ENCODE peak calls at places on chromosomes 16 and 17, in nine cellular contexts. I is effector memory CD4-positive, alpha-beta T cell; K is RWPE2; E is stomach; Y is lower lobe of right lung; G is adrenal gland; S is CD8-positive, alpha-beta memory T cell; R is iPS DF 6.9; Z is psoas muscle. C is an unnamed sample.
A peak's percentile ranks its signal among the peaks of the same experiment; 100 is the strongest.

GRCh38 chr17:35749560-35750412 is 3.3 kb downstream of the GAS2L2 start:
- DNase-seq in I (no peak), K (no peak), E (peak; percentile 38), Y (no peak), G (no peak), S (no peak), R (no peak), Z (no peak), C (no peak)

GRCh38 chr17:5097101-5097834 is 14.4 kb downstream of the ZNF232 start:
- DNase-seq in I (no peak), K (no peak), E (peak; percentile 30), Y (peak; percentile 74), G (peak; percentile 33), S (peak; percentile 58), R (no peak), Z (peak; percentile 75), C (peak; percentile 90)

GRCh38 chr16:67459858-67460144 is 21.2 kb downstream of the ATP6V0D1 start:
- DNase-seq in I (no peak), K (no peak), E (no peak), Y (peak; percentile 55), G (no peak), S (no peak), R (no peak), Z (peak; percentile 77), C (peak; percentile 51)

GRCh38 chr16:68744744-68745280 is 7.7 kb downstream of the CDH1 start:
- DNase-seq in I (no peak), K (peak; percentile 92), E (peak; percentile 89), Y (peak; percentile 71), G (no peak), S (no peak), R (peak; percentile 63), Z (no peak), C (no peak)

GRCh38 chr17:76481091-76481655 is 13.8 kb downstream of the AANAT start:
- DNase-seq in I (no peak), K (no peak), E (no peak), Y (no peak), G (peak; percentile 40), S (no peak), R (no peak), Z (no peak), C (peak; percentile 71)

GRCh38 chr16:68368602-68368944 is 57.8 kb downstream of the PRMT7 start:
- DNase-seq in I (no peak), K (no peak), E (no peak), Y (no peak), G (no peak), S (peak; percentile 34), R (no peak), Z (no peak), C (no peak)

GRCh38 chr16:85347213-85347591 is 234.9 kb upstream of the CIBAR2 start:
- DNase-seq in I (no peak), K (no peak), E (peak; percentile 54), Y (no peak), G (peak; percentile 66), S (no peak), R (no peak), Z (no peak), C (peak; percentile 61)

GRCh38 chr16:19410435-19411153 is 7.1 kb upstream of the TMC5 start:
- DNase-seq in I (no peak), K (no peak), E (peak; percentile 75), Y (peak; percentile 80), G (peak; percentile 21), S (no peak), R (peak; percentile 48), Z (peak; percentile 52), C (peak; percentile 59)

GRCh38 chr16:57775661-57776469 is 26.4 kb downstream of the KIFC3 start:
- DNase-seq in I (no peak), K (no peak), E (no peak), Y (no peak), G (no peak), S (no peak), R (peak; percentile 90), Z (peak; percentile 85), C (peak; percentile 51)

GRCh38 chr17:61402978-61403845 is 3.6 kb downstream of the TBX2 start:
- DNase-seq in I (no peak), K (no peak), E (no peak), Y (peak; percentile 46), G (no peak), S (no peak), R (no peak), Z (peak; percentile 54), C (peak; percentile 67)

GRCh38 chr16:19005561-19006445 is 22.1 kb downstream of the TMC7 start:
- DNase-seq in I (no peak), K (peak; percentile 94), E (peak; percentile 39), Y (no peak), G (no peak), S (no peak), R (no peak), Z (peak; percentile 63), C (peak; percentile 59)

GRCh38 chr17:35084987-35085386 is 21.5 kb upstream of the RFFL start:
- DNase-seq in I (no peak), K (no peak), E (no peak), Y (no peak), G (no peak), S (no peak), R (no peak), Z (no peak), C (no peak)

GRCh38 chr17:31579265-31579664 is 187.8 kb downstream of the RAB11FIP4 start:
- DNase-seq in I (no peak), K (no peak), E (peak; percentile 40), Y (no peak), G (peak; percentile 44), S (no peak), R (no peak), Z (no peak), C (no peak)

GRCh38 chr16:8716592-8716991 is 42.2 kb downstream of the ABAT start:
- DNase-seq in I (no peak), K (peak; percentile 95), E (no peak), Y (no peak), G (no peak), S (no peak), R (no peak), Z (no peak), C (no peak)

DNA sequence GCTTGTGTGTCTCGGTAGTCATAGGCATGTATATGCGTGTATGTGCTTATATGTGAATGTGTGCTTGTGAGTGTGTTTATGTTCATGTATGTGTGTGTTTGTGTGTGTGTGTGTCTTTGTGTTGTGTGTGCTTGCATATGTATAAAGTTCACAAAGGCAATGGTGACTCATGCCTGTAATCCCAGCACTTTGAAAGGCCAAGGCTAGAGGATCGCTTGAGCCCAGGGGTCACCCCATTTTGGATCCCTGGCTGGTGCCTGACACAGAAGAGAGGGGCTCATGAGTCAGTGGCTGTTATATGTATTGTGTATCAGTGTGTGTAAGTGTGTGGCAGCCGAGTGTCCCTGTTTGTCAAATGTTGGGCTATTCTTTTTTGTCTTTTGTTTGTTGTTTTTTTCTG is 69.3 kb downstream of the ABCC1 start:
- DNase-seq in I (no peak), K (no peak), E (no peak), Y (no peak), G (no peak), S (no peak), R (no peak), Z (no peak), C (no peak)
- H3K4me3 ChIP-seq in I (no peak overlapping the region), K (no peak overlapping the region), E (no peak overlapping the region), Y (no peak overlapping the region), G (no peak overlapping the region), S (no peak overlapping the region), R (no peak overlapping the region), Z (no peak overlapping the region), C (no peak overlapping the region)

GRCh38 chr17:57868775-57869598 is 19.1 kb upstream of the MRPS23 start:
- DNase-seq in I (no peak), K (no peak), E (no peak), Y (no peak), G (no peak), S (no peak), R (no peak), Z (peak; percentile 1), C (no peak)
- H3K4me1 ChIP-seq in I (peaks cover 3% of the 10 kb centered on the region), K (peaks cover 40% of the 10 kb centered on the region), E (peaks cover 35% of the 10 kb centered on the region), Y (peaks cover 31% of the 10 kb centered on the region), G (peaks cover 66% of the 10 kb centered on the region), S (peaks cover 8% of the 10 kb centered on the region), R (peaks cover 6% of the 10 kb centered on the region), Z (peaks cover 51% of the 10 kb centered on the region), C (peaks cover 12% of the 10 kb centered on the region)

GRCh38 chr17:49018673-49019215 is 21.6 kb downstream of the IGF2BP1 start:
- DNase-seq in I (no peak), K (no peak), E (no peak), Y (no peak), G (no peak), S (no peak), R (no peak), Z (no peak), C (no peak)
- H3K27me3 ChIP-seq in I (no peaks in the 10 kb centered on the region), K (peaks cover 27% of the 10 kb centered on the region), E (peaks cover 79% of the 10 kb centered on the region), Y (peaks cover 40% of the 10 kb centered on the region), G (peaks cover 20% of the 10 kb centered on the region), S (no peaks in the 10 kb centered on the region), R (no peaks in the 10 kb centered on the region), Z (peaks cover 19% of the 10 kb centered on the region), C (peaks cover 2% of the 10 kb centered on the region)

DNA sequence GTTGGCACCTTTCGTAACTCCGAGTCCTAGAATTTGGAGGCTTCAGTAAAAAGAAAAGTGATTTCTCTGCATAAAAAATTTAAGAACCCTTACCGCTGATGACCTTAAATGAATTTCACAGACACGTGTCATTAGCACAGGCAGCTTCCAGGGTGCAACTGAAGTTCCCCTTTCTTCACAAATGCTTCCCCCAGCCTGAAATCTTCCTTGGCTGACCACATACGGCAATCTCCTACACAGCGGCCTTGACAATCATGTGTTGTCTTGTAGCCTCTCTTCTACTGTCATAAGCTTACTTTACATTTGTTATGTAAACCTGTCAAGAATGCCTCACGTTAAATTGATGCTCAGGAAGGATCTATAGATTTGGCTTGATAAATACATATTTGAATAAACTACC is 193.8 kb downstream of the RPTOR start:
- DNase-seq in I (no peak), K (no peak), E (no peak), Y (no peak), G (no peak), S (no peak), R (no peak), Z (no peak), C (no peak)
- H3K4me3 ChIP-seq in I (no peak overlapping the region), K (no peak overlapping the region), E (no peak overlapping the region), Y (no peak overlapping the region), G (no peak overlapping the region), S (no peak overlapping the region), R (no peak overlapping the region), Z (no peak overlapping the region), C (no peak overlapping the region)

C was measured in right cardiac atrium.